ENCODE peak calls at places on chromosomes 11 and 22, in eight cellular contexts. I is psoas muscle, F is transverse colon, E is kidney epithelial cell, C is body of pancreas, M is WTC11, Y is nephron progenitor cell, B is CD14-positive monocyte. N is an unnamed sample.

GRCh38 chr11:120719348-120719747 is 207.8 kb downstream of the GRIK4 start:
- DNase-seq in B (no peak), Y (no peak), C (no peak), M (no peak), E (no peak), I (no peak), F (no peak), N (no peak)

GRCh38 chr11:29564501-29564900 is 452.3 kb downstream of the KCNA4 start:
- DNase-seq in M (no peak), B (no peak), E (no peak), F (no peak), Y (no peak), I (no peak), C (no peak), N (no peak)

GRCh38 chr11:72330131-72330727 is 86.3 kb upstream of the PHOX2A start:
- DNase-seq in Y (no peak), E (no peak), C (no peak), I (no peak), F (no peak), M (no peak), B (no peak), N (no peak)

GRCh38 chr22:17980638-17981051 is 43.7 kb downstream of the MICAL3 start:
- DNase-seq in M (no peak), I (peak), Y (no peak), F (peak), E (no peak), C (no peak), B (no peak), N (no peak)

GRCh38 chr22:37211853-37212173 is 464 bp downstream of the SSTR3 start:
- DNase-seq in E (no peak), C (no peak), F (no peak), B (peak), M (no peak), I (no peak), Y (no peak), N (no peak)

GRCh38 chr22:29199702-29200400 is 5.8 kb upstream of the EMID1 start:
- DNase-seq in Y (no peak), B (peak), F (no peak), E (no peak), M (no peak), C (no peak), I (no peak), N (no peak)

GRCh38 chr11:68282141-68282860 is 10.5 kb upstream of the C11orf24 start:
- DNase-seq in E (no peak), Y (no peak), C (no peak), M (no peak), B (no peak), I (no peak), F (no peak), N (no peak)

GRCh38 chr11:33475999-33476398 is 218.8 kb downstream of the HIPK3 start:
- DNase-seq in E (peak), M (no peak), C (peak), I (no peak), Y (no peak), B (no peak), F (no peak), N (no peak)

GRCh38 chr11:77130763-77131513 is 2.9 kb downstream of the MYO7A start:
- DNase-seq in I (peak), F (no peak), Y (no peak), E (no peak), M (no peak), B (no peak), C (peak), N (no peak)

GRCh38 chr22:35064664-35065063 is 1.3 kb upstream of the ISX start:
- DNase-seq in E (peak), F (peak), C (no peak), I (no peak), M (no peak), Y (no peak), B (no peak), N (no peak)

GRCh38 chr11:128135451-128135850 is 451.9 kb downstream of the ETS1 start:
- DNase-seq in I (no peak), C (peak), B (no peak), Y (no peak), E (no peak), M (no peak), F (no peak), N (no peak)

GRCh38 chr11:10454902-10455631 is at the start of gene AMPD3:
- DNase-seq in E (peak), C (no peak), F (peak), Y (peak), I (peak), M (no peak), B (peak), N (no peak)

GRCh38 chr22:30985561-30986208 is 16.6 kb downstream of the TUG1 start:
- DNase-seq in C (no peak), Y (no peak), E (no peak), I (no peak), F (no peak), B (no peak), M (no peak), N (no peak)

GRCh38 chr11:128341280-128341679 is 246.1 kb downstream of the ETS1 start:
- DNase-seq in B (no peak), F (no peak), E (no peak), C (no peak), M (no peak), I (no peak), Y (no peak), N (no peak)

GRCh38 chr11:7252683-7253213 is 1.0 kb downstream of the SYT9 start:
- DNase-seq in Y (peak), M (peak), E (no peak), F (no peak), I (no peak), B (no peak), C (peak), N (no peak)

GRCh38 chr22:31230871-31231621 is 18.9 kb downstream of the LIMK2 start:
- DNase-seq in I (no peak), C (peak), M (no peak), E (no peak), B (peak), F (peak), Y (peak), N (no peak)

GRCh38 chr11:73242291-73243092 is 24.4 kb downstream of the P2RY2 start:
- DNase-seq in E (no peak), M (peak), F (peak), C (peak), Y (peak), I (peak), B (peak), N (peak)

GRCh38 chr11:9037963-9038362 is 34.2 kb upstream of the NRIP3 start:
- DNase-seq in Y (no peak), E (no peak), F (no peak), B (no peak), C (no peak), M (no peak), I (no peak), N (no peak)

GRCh38 chr11:3156282-3156660 is 8.8 kb downstream of the OSBPL5 start:
- DNase-seq in M (no peak), Y (no peak), C (no peak), I (peak), B (no peak), F (no peak), E (no peak), N (no peak)

GRCh38 chr11:117833401-117833891 is 8.9 kb upstream of the FXYD2 start:
- DNase-seq in M (no peak), I (peak), C (peak), F (peak), B (no peak), Y (no peak), E (no peak), N (no peak)

GRCh38 chr11:16790484-16791240 is 52.2 kb downstream of the C11orf58 start:
- DNase-seq in E (no peak), B (no peak), I (no peak), M (no peak), Y (no peak), F (no peak), C (no peak), N (no peak)

GRCh38 chr11:1297576-1298473 is 11.6 kb downstream of the TOLLIP start:
- DNase-seq in E (no peak), I (peak), F (peak), C (peak), Y (no peak), B (no peak), M (no peak), N (no peak)

GRCh38 chr22:44454113-44454769 is 43.8 kb downstream of the RTL6 start:
- DNase-seq in B (no peak), E (no peak), F (no peak), I (no peak), C (no peak), Y (no peak), M (no peak), N (no peak)

GRCh38 chr22:41770715-41771452 is 29.6 kb upstream of the CCDC134 start:
- DNase-seq in I (no peak), Y (no peak), C (no peak), M (no peak), B (no peak), F (no peak), E (no peak), N (no peak)

GRCh38 chr11:44927174-44927661 is 23.5 kb downstream of the TP53I11 start:
- DNase-seq in Y (peak), I (peak), C (peak), F (peak), M (peak), E (no peak), B (no peak), N (peak)

GRCh38 chr22:45183974-45184373 is 20.2 kb downstream of the NUP50 start:
- DNase-seq in C (no peak), I (no peak), B (no peak), Y (no peak), F (no peak), E (no peak), M (no peak), N (no peak)

GRCh38 chr11:125954945-125955640 is 9.2 kb downstream of the VSIG10L2 start:
- DNase-seq in B (no peak), E (no peak), F (no peak), I (no peak), Y (no peak), M (no peak), C (no peak), N (no peak)

GRCh38 chr11:118200901-118201680 is 23.7 kb downstream of the JAML start:
- DNase-seq in F (no peak), C (no peak), Y (no peak), B (no peak), M (no peak), I (no peak), E (no peak), N (no peak)

DNA sequence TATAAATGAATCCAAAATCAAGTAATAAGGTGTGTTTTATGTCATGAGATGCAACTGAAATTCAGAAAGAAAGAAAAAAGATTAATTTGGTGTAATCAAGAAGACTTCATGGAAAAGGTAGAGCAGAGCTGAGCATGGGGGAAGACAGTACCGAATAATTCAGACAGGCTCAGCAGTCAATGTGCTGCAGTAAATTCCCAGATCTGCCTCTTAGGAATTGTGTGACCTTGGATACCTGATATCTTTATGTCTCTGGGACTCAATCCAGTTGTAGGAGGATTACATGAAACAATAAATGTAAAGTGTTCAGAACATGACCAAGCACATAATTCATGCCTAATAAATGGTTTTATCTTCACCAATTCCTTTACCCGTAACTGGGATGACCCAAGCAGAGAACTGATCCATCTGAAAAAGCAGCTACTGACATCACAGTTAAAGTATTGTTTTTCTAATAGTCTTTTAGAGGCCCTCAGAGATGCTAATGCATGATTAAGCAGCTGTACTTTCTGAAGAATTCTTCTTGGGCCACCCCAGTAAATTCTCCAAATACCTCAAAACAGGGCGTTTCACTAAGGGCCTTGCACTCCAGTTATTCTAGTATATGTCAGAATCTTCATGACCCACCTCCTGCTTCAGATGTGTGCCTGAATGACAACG is 7.8 kb downstream of the MS4A12 start:
- DNase-seq in C (no peak), B (no peak), M (no peak), I (no peak), E (peak), Y (no peak), F (no peak), N (no peak)
- TF ChIP-seq CTCF in C (no peak), B (no peak), M (no peak), I (no peak), E (no peak), Y (no peak), F (peak), N (no peak)

GRCh38 chr11:26620282-26621045 is 48.4 kb upstream of the MUC15 start:
- DNase-seq in M (no peak), F (no peak), C (no peak), I (no peak), E (no peak), Y (no peak), B (no peak), N (no peak)
- TF ChIP-seq CTCF in M (no peak), F (no peak), C (no peak), I (no peak), E (no peak), Y (no peak), B (no peak), N (no peak)

GRCh38 chr11:62719302-62719978 is 7.8 kb downstream of the HNRNPUL2 start:
- DNase-seq in Y (no peak), M (no peak), C (no peak), I (no peak), F (no peak), B (no peak), E (no peak), N (no peak)

GRCh38 chr11:62725686-62726085 is 1.6 kb downstream of the HNRNPUL2 start:
- DNase-seq in M (no peak), C (no peak), B (no peak), Y (no peak), E (no peak), F (no peak), I (no peak), N (no peak)

GRCh38 chr11:62726156-62727006 is 876 bp downstream of the HNRNPUL2 start:
- DNase-seq in B (no peak), E (no peak), M (no peak), I (peak), C (peak), F (no peak), Y (peak), N (no peak)

GRCh38 chr11:62724171-62724570 is 3.1 kb downstream of the HNRNPUL2 start:
- DNase-seq in C (no peak), M (no peak), E (no peak), Y (no peak), I (no peak), B (no peak), F (no peak), N (no peak)

DNA sequence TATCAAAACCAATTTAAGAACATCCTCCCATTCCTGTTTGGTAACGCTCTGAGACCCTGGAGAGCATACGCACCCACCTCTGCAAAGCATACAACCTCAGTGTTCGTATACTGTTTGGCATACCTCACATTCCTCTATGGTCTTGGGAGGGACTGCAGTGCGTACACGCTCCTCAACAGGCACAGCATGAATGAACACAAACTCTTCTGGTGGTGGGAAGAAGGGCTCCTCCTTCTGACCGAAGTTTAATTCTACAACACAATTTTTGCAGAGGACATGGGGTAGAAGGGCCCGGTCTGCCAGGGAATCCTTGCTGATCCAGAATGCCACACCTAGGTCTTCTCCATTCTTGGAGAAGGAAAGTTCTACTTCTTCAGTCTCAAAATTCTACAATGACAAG is 5.3 kb downstream of the HNRNPUL2 start:
- DNase-seq in B (no peak), E (no peak), M (no peak), Y (no peak), F (no peak), C (no peak), I (no peak), N (no peak)
- TF ChIP-seq CTCF in B (no peak), E (no peak), M (no peak), Y (no peak), F (no peak), C (no peak), I (no peak), N (no peak)

GRCh38 chr11:36746886-36747710 is 149.1 kb upstream of the RAG2 start:
- DNase-seq in Y (peak), F (peak), B (peak), I (peak), C (peak), E (peak), M (peak), N (peak)
- TF ChIP-seq CTCF in Y (peak), F (peak), B (peak), I (peak), C (peak), E (peak), M (peak), N (peak)

GRCh38 chr11:119388103-119388502 is 6.6 kb upstream of the USP2 start:
- DNase-seq in C (no peak), B (no peak), F (no peak), Y (no peak), E (no peak), I (no peak), M (no peak), N (no peak)

GRCh38 chr11:119384332-119384731 is 2.8 kb upstream of the USP2 start:
- DNase-seq in E (no peak), Y (no peak), B (no peak), M (no peak), I (no peak), F (no peak), C (no peak), N (no peak)

DNA sequence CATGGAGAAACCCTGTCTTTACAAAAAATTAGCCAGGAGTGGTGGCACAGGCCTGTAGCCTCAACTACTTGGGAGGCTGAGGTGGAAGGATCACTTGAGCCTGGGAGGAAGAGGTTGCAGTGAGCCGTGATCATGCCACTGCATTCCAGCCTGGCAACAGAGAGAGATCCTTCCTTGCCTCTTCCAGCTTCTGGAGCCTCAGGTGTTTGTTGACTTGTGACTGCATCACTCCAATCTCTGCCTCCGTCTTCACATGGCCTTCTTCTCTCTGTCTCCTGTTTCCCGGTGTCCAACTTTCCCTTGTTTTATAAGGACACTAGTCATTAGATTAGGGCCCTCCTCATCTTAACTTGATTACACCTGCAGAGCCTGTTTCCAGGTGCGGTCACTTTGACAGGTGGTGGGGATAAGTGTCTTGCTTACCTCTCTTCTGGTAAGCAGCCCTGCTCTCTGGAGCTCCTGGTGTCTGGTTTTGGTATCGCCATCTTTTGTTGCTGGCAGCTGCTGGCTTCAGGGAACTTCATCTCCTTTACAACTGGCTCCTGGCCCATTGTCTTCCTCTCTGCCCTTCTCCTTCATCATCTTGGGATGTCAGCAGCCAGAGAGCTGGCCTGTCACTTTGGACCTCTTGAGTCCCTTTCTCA is 8.2 kb upstream of the USP2 start:
- DNase-seq in F (no peak), I (no peak), C (no peak), E (no peak), Y (no peak), B (no peak), M (peak), N (no peak)
- TF ChIP-seq CTCF in F (peak), I (peak), C (peak), E (peak), Y (peak), B (peak), M (peak), N (peak)